ENCODE peak calls at places on chromosomes 2 and 18, in eight cellular contexts. One of them, this sample, is unnamed.

GRCh38 chr2:216327447-216327846 is 44.8 kb downstream of the MARCHF4 start:
- DNase-seq in lower lobe of right lung: no peak
- DNase-seq in choroid plexus epithelial cell: no peak
- DNase-seq in HepG2: no peak
- DNase-seq in tibial artery: no peak
- DNase-seq in cardiac muscle cell: peak
- DNase-seq in kidney epithelial cell: no peak
- DNase-seq in H7: no peak
- DNase-seq in this sample: no peak

GRCh38 chr2:215917953-215918620 is 95.3 kb downstream of the MREG start:
- DNase-seq in kidney epithelial cell: peak
- DNase-seq in tibial artery: no peak
- DNase-seq in HepG2: no peak
- DNase-seq in cardiac muscle cell: peak
- DNase-seq in H7: peak
- DNase-seq in choroid plexus epithelial cell: peak
- DNase-seq in lower lobe of right lung: no peak
- DNase-seq in this sample: no peak

GRCh38 chr2:37877457-37878315 is 47.4 kb upstream of the RMDN2 start:
- DNase-seq in HepG2: peak
- DNase-seq in lower lobe of right lung: no peak
- DNase-seq in kidney epithelial cell: no peak
- DNase-seq in H7: peak
- DNase-seq in cardiac muscle cell: peak
- DNase-seq in tibial artery: no peak
- DNase-seq in choroid plexus epithelial cell: peak
- DNase-seq in this sample: no peak

GRCh38 chr18:54881229-54881753 is 53.0 kb downstream of the RAB27B start:
- DNase-seq in cardiac muscle cell: no peak
- DNase-seq in tibial artery: no peak
- DNase-seq in H7: no peak
- DNase-seq in lower lobe of right lung: no peak
- DNase-seq in kidney epithelial cell: no peak
- DNase-seq in choroid plexus epithelial cell: no peak
- DNase-seq in HepG2: no peak
- DNase-seq in this sample: no peak

GRCh38 chr2:216802516-216803265 is 57.2 kb downstream of the TNP1 start:
- DNase-seq in H7: no peak
- DNase-seq in HepG2: no peak
- DNase-seq in choroid plexus epithelial cell: no peak
- DNase-seq in tibial artery: no peak
- DNase-seq in cardiac muscle cell: no peak
- DNase-seq in lower lobe of right lung: no peak
- DNase-seq in kidney epithelial cell: no peak
- DNase-seq in this sample: no peak

GRCh38 chr2:176614930-176615329 is 345.7 kb downstream of the MTX2 start:
- DNase-seq in HepG2: no peak
- DNase-seq in choroid plexus epithelial cell: no peak
- DNase-seq in tibial artery: no peak
- DNase-seq in H7: no peak
- DNase-seq in lower lobe of right lung: no peak
- DNase-seq in kidney epithelial cell: no peak
- DNase-seq in cardiac muscle cell: no peak
- DNase-seq in this sample: no peak

GRCh38 chr2:46276652-46277051 is 20.6 kb upstream of the EPAS1 start:
- DNase-seq in kidney epithelial cell: no peak
- DNase-seq in tibial artery: no peak
- DNase-seq in H7: peak
- DNase-seq in choroid plexus epithelial cell: peak
- DNase-seq in cardiac muscle cell: no peak
- DNase-seq in lower lobe of right lung: no peak
- DNase-seq in HepG2: no peak
- DNase-seq in this sample: no peak

GRCh38 chr2:149355712-149356422 is 25.5 kb downstream of the LYPD6 start:
- DNase-seq in lower lobe of right lung: no peak
- DNase-seq in choroid plexus epithelial cell: no peak
- DNase-seq in kidney epithelial cell: no peak
- DNase-seq in HepG2: no peak
- DNase-seq in H7: no peak
- DNase-seq in cardiac muscle cell: no peak
- DNase-seq in tibial artery: no peak
- DNase-seq in this sample: no peak

GRCh38 chr2:177746358-177746757 is 326.2 kb downstream of the PDE11A start:
- DNase-seq in cardiac muscle cell: no peak
- DNase-seq in choroid plexus epithelial cell: no peak
- DNase-seq in tibial artery: no peak
- DNase-seq in H7: no peak
- DNase-seq in kidney epithelial cell: no peak
- DNase-seq in HepG2: no peak
- DNase-seq in lower lobe of right lung: no peak
- DNase-seq in this sample: no peak

GRCh38 chr2:232770207-232770606 is 6.2 kb downstream of the KCNJ13 start:
- DNase-seq in tibial artery: no peak
- DNase-seq in cardiac muscle cell: no peak
- DNase-seq in choroid plexus epithelial cell: peak
- DNase-seq in HepG2: no peak
- DNase-seq in kidney epithelial cell: no peak
- DNase-seq in H7: no peak
- DNase-seq in lower lobe of right lung: no peak
- DNase-seq in this sample: no peak

GRCh38 chr2:232773815-232774214 is 2.5 kb downstream of the KCNJ13 start:
- DNase-seq in tibial artery: no peak
- DNase-seq in cardiac muscle cell: no peak
- DNase-seq in choroid plexus epithelial cell: no peak
- DNase-seq in H7: no peak
- DNase-seq in HepG2: no peak
- DNase-seq in lower lobe of right lung: no peak
- DNase-seq in kidney epithelial cell: no peak
- DNase-seq in this sample: no peak

GRCh38 chr2:232767866-232768265 is 8.5 kb downstream of the KCNJ13 start:
- DNase-seq in cardiac muscle cell: no peak
- DNase-seq in HepG2: no peak
- DNase-seq in lower lobe of right lung: no peak
- DNase-seq in tibial artery: no peak
- DNase-seq in kidney epithelial cell: no peak
- DNase-seq in choroid plexus epithelial cell: no peak
- DNase-seq in H7: no peak
- DNase-seq in this sample: no peak

GRCh38 chr2:232772540-232772939 is 3.8 kb downstream of the KCNJ13 start:
- DNase-seq in HepG2: no peak
- DNase-seq in choroid plexus epithelial cell: no peak
- DNase-seq in cardiac muscle cell: no peak
- DNase-seq in lower lobe of right lung: no peak
- DNase-seq in kidney epithelial cell: no peak
- DNase-seq in tibial artery: no peak
- DNase-seq in H7: no peak
- DNase-seq in this sample: no peak

DNA sequence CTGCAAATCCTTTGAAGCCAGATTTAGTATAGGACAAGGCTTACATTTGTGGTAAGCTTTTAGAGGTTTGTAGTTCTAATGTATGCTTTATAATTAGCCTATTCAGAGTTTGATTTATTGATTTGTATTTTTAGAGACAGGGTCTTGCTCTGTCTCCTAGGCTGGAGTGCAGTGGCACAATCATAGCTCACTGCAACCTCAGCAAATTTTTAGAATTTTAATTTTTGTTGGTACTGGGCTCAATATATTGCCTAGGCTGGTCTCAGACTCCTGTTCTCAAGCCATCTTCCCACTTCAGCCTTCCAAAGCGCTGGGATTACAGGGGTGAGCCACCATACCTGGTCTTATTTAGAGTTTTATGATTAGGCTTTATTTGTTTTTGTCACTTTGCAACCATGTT is 4.5 kb downstream of the KCNJ13 start:
- DNase-seq in HepG2: no peak
- DNase-seq in tibial artery: no peak
- DNase-seq in choroid plexus epithelial cell: no peak
- DNase-seq in cardiac muscle cell: no peak
- DNase-seq in H7: no peak
- DNase-seq in lower lobe of right lung: no peak
- DNase-seq in kidney epithelial cell: no peak
- DNase-seq in this sample: no peak
- H3K4me3 ChIP-seq in HepG2: no peak
- H3K4me3 ChIP-seq in tibial artery: no peak
- H3K4me3 ChIP-seq in choroid plexus epithelial cell: no peak
- H3K4me3 ChIP-seq in cardiac muscle cell: no peak
- H3K4me3 ChIP-seq in H7: no peak
- H3K4me3 ChIP-seq in lower lobe of right lung: no peak
- H3K4me3 ChIP-seq in kidney epithelial cell: no peak
- H3K4me3 ChIP-seq in this sample: no peak

DNA sequence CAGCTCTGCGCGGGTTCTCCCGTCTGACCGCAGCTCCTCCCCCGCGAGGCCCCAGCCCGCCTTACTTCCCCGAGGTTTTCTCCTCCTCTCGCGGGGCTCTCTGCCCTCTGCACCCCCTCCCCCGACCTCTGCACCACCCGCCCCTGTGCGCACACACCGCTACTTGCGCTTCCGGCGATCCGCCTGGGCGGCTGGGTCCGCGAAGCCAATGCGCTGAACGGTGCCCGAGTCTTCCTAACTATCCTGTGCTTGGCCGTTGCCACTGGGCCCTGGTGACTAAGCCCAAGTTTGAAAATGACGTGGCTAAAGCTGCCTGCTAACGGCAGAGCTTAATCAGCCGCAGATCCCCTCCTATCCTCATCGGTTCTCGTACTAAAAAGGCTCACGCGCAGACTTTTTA is 6.2 kb downstream of the ONECUT2 start:
- DNase-seq in choroid plexus epithelial cell: no peak
- DNase-seq in cardiac muscle cell: no peak
- DNase-seq in lower lobe of right lung: no peak
- DNase-seq in H7: peak
- DNase-seq in kidney epithelial cell: no peak
- DNase-seq in HepG2: no peak
- DNase-seq in tibial artery: no peak
- DNase-seq in this sample: no peak
- H3K4me3 ChIP-seq in choroid plexus epithelial cell: no peak
- H3K4me3 ChIP-seq in cardiac muscle cell: no peak
- H3K4me3 ChIP-seq in lower lobe of right lung: no peak
- H3K4me3 ChIP-seq in H7: peak
- H3K4me3 ChIP-seq in kidney epithelial cell: peak
- H3K4me3 ChIP-seq in HepG2: no peak
- H3K4me3 ChIP-seq in tibial artery: no peak
- H3K4me3 ChIP-seq in this sample: no peak

GRCh38 chr2:39735648-39736047 is 43.4 kb downstream of the THUMPD2 start:
- DNase-seq in kidney epithelial cell: no peak
- DNase-seq in HepG2: no peak
- DNase-seq in choroid plexus epithelial cell: no peak
- DNase-seq in tibial artery: no peak
- DNase-seq in lower lobe of right lung: no peak
- DNase-seq in cardiac muscle cell: no peak
- DNase-seq in H7: no peak
- DNase-seq in this sample: no peak

GRCh38 chr2:39738941-39739340 is 40.1 kb downstream of the THUMPD2 start:
- DNase-seq in HepG2: no peak
- DNase-seq in choroid plexus epithelial cell: peak
- DNase-seq in H7: no peak
- DNase-seq in tibial artery: no peak
- DNase-seq in cardiac muscle cell: no peak
- DNase-seq in lower lobe of right lung: no peak
- DNase-seq in kidney epithelial cell: no peak
- DNase-seq in this sample: no peak

GRCh38 chr2:39739386-39739785 is 39.7 kb downstream of the THUMPD2 start:
- DNase-seq in HepG2: no peak
- DNase-seq in H7: no peak
- DNase-seq in tibial artery: no peak
- DNase-seq in choroid plexus epithelial cell: no peak
- DNase-seq in kidney epithelial cell: no peak
- DNase-seq in lower lobe of right lung: no peak
- DNase-seq in cardiac muscle cell: no peak
- DNase-seq in this sample: no peak

GRCh38 chr2:39736593-39736992 is 42.5 kb downstream of the THUMPD2 start:
- DNase-seq in lower lobe of right lung: no peak
- DNase-seq in H7: no peak
- DNase-seq in tibial artery: no peak
- DNase-seq in HepG2: no peak
- DNase-seq in cardiac muscle cell: no peak
- DNase-seq in kidney epithelial cell: no peak
- DNase-seq in choroid plexus epithelial cell: peak
- DNase-seq in this sample: peak

DNA sequence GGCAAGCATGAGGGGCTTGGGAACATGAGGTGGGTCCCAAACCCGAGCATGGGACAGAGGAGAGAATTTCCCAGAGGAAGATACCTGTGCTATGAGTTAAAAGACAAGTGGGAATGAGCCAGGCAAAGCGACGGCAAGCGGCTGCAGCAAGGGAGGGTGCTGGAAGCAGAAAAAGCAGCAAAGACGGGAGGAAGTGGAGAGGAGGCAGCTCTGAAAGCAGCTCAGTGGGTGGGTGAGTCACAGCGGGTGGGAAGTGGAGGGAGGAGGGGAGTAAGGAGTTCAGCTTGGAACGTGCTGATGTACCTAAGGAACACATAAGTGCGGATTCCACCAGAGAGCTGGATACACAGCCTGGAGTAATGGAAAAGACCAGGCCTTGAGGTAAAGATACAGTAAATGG is 41.4 kb downstream of the THUMPD2 start:
- DNase-seq in lower lobe of right lung: no peak
- DNase-seq in tibial artery: peak
- DNase-seq in choroid plexus epithelial cell: peak
- DNase-seq in H7: peak
- DNase-seq in cardiac muscle cell: no peak
- DNase-seq in kidney epithelial cell: peak
- DNase-seq in HepG2: no peak
- DNase-seq in this sample: peak
- H3K4me3 ChIP-seq in lower lobe of right lung: no peak
- H3K4me3 ChIP-seq in tibial artery: peak
- H3K4me3 ChIP-seq in choroid plexus epithelial cell: no peak
- H3K4me3 ChIP-seq in H7: no peak
- H3K4me3 ChIP-seq in cardiac muscle cell: no peak
- H3K4me3 ChIP-seq in kidney epithelial cell: no peak
- H3K4me3 ChIP-seq in HepG2: no peak
- H3K4me3 ChIP-seq in this sample: peak

GRCh38 chr2:48343571-48344440 is 186.1 kb upstream of the STON1 start:
- DNase-seq in cardiac muscle cell: no peak
- DNase-seq in tibial artery: no peak
- DNase-seq in kidney epithelial cell: peak
- DNase-seq in choroid plexus epithelial cell: peak
- DNase-seq in HepG2: peak
- DNase-seq in H7: no peak
- DNase-seq in lower lobe of right lung: no peak
- DNase-seq in this sample: no peak

GRCh38 chr2:48343154-48343553 is 186.8 kb upstream of the STON1 start:
- DNase-seq in kidney epithelial cell: no peak
- DNase-seq in choroid plexus epithelial cell: no peak
- DNase-seq in H7: no peak
- DNase-seq in tibial artery: no peak
- DNase-seq in cardiac muscle cell: no peak
- DNase-seq in HepG2: no peak
- DNase-seq in lower lobe of right lung: no peak
- DNase-seq in this sample: no peak

GRCh38 chr2:48345176-48345575 is 184.8 kb upstream of the STON1 start:
- DNase-seq in choroid plexus epithelial cell: peak
- DNase-seq in lower lobe of right lung: no peak
- DNase-seq in cardiac muscle cell: no peak
- DNase-seq in HepG2: peak
- DNase-seq in tibial artery: no peak
- DNase-seq in kidney epithelial cell: no peak
- DNase-seq in H7: no peak
- DNase-seq in this sample: no peak

GRCh38 chr2:48346124-48346536 is 183.8 kb upstream of the STON1 start:
- DNase-seq in H7: no peak
- DNase-seq in kidney epithelial cell: no peak
- DNase-seq in lower lobe of right lung: peak
- DNase-seq in HepG2: peak
- DNase-seq in cardiac muscle cell: no peak
- DNase-seq in choroid plexus epithelial cell: peak
- DNase-seq in tibial artery: peak
- DNase-seq in this sample: peak

GRCh38 chr2:48344441-48344756 is 185.6 kb upstream of the STON1 start:
- DNase-seq in cardiac muscle cell: no peak
- DNase-seq in tibial artery: no peak
- DNase-seq in kidney epithelial cell: no peak
- DNase-seq in HepG2: no peak
- DNase-seq in H7: no peak
- DNase-seq in lower lobe of right lung: no peak
- DNase-seq in choroid plexus epithelial cell: no peak
- DNase-seq in this sample: no peak
- H3K4me3 ChIP-seq in cardiac muscle cell: no peak
- H3K4me3 ChIP-seq in tibial artery: no peak
- H3K4me3 ChIP-seq in kidney epithelial cell: no peak
- H3K4me3 ChIP-seq in HepG2: peak
- H3K4me3 ChIP-seq in H7: no peak
- H3K4me3 ChIP-seq in lower lobe of right lung: peak
- H3K4me3 ChIP-seq in choroid plexus epithelial cell: peak
- H3K4me3 ChIP-seq in this sample: no peak